ENCODE peak calls at places on chromosome 14, in seven cellular contexts. B is psoas muscle, J is mucosa of descending colon, U is DND-41, N is HepG2, L is lower lobe of right lung, Y is K562. O is an unnamed sample.

GRCh38 chr14:101761881-101762529 is 496 bp downstream of the PPP2R5C start:
- ATAC-seq in N (peak; percentile 6), U (peak; percentile 10), B (no peak), Y (peak; percentile 15), L (no peak), J (no peak), O (peak; percentile 14)

GRCh38 chr14:69670093-69670492 is 58.7 kb downstream of the SUSD6 start:
- ATAC-seq in L (no peak), B (peak; percentile 18), U (no peak), J (no peak), N (no peak), Y (no peak), O (no peak)

GRCh38 chr14:56650075-56650474 is 70.5 kb downstream of the TMEM260 start:
- ATAC-seq in J (no peak), B (no peak), N (no peak), L (no peak), Y (no peak), U (no peak), O (no peak)

GRCh38 chr14:56494167-56494566 is 85.4 kb upstream of the TMEM260 start:
- ATAC-seq in B (peak; percentile 51), N (no peak), Y (no peak), L (no peak), J (no peak), U (no peak), O (no peak)

GRCh38 chr14:74008843-74009499 is 10.1 kb downstream of the ENTPD5 start:
- ATAC-seq in Y (no peak), B (no peak), L (no peak), N (no peak), U (no peak), J (peak; percentile 70), O (no peak)

GRCh38 chr14:56333361-56334279 is 215.4 kb downstream of the PELI2 start:
- ATAC-seq in L (peak; percentile 69), B (peak; percentile 61), Y (peak; percentile 60), J (peak; percentile 90), U (peak; percentile 75), N (peak; percentile 79), O (peak; percentile 71)

GRCh38 chr14:91918159-91918883 is 29.2 kb downstream of the FBLN5 start:
- ATAC-seq in Y (no peak), J (peak; percentile 18), B (peak; percentile 28), N (no peak), U (no peak), L (peak; percentile 73), O (peak; percentile 72)

GRCh38 chr14:101851716-101852395 is 90.3 kb downstream of the PPP2R5C start:
- ATAC-seq in B (no peak), N (no peak), Y (no peak), L (peak; percentile 64), J (peak; percentile 10), U (no peak), O (peak; percentile 25)

GRCh38 chr14:77314043-77314442 is 6.6 kb downstream of the POMT2 start:
- ATAC-seq in B (peak; percentile 60), J (peak; percentile 81), Y (no peak), U (no peak), N (no peak), L (no peak), O (peak; percentile 34)

GRCh38 chr14:45066667-45067066 is 17.2 kb upstream of the PRPF39 start:
- ATAC-seq in B (no peak), N (no peak), Y (no peak), L (no peak), U (no peak), J (no peak), O (no peak)

GRCh38 chr14:24389266-24389855 is 9.4 kb upstream of the NYNRIN start:
- ATAC-seq in J (no peak), L (no peak), B (no peak), U (no peak), N (no peak), Y (peak; percentile 79), O (no peak)

GRCh38 chr14:92563359-92563758 is 49.8 kb downstream of the RIN3 start:
- ATAC-seq in Y (no peak), L (peak; percentile 74), J (peak; percentile 45), U (no peak), N (no peak), B (no peak), O (no peak)

GRCh38 chr14:67513631-67514108 is 19.4 kb upstream of the PLEKHH1 start:
- ATAC-seq in N (peak; percentile 63), J (peak; percentile 65), Y (no peak), B (no peak), L (no peak), U (no peak), O (no peak)

GRCh38 chr14:34277191-34277590 is 184.8 kb downstream of the SPTSSA start:
- ATAC-seq in Y (no peak), L (no peak), N (no peak), J (no peak), U (no peak), B (no peak), O (no peak)

GRCh38 chr14:47438650-47439140 is 236.7 kb downstream of the MDGA2 start:
- ATAC-seq in Y (no peak), B (no peak), J (no peak), N (no peak), L (no peak), U (no peak), O (no peak)

GRCh38 chr14:44866770-44867169 is 95.0 kb downstream of the KLHL28 start:
- ATAC-seq in N (no peak), Y (no peak), U (no peak), B (no peak), J (no peak), L (no peak), O (no peak)

GRCh38 chr14:92973265-92973797 is 50.4 kb downstream of the CHGA start:
- ATAC-seq in B (peak; percentile 54), Y (peak; percentile 83), U (no peak), J (peak; percentile 86), N (peak; percentile 71), L (peak; percentile 82), O (peak; percentile 86)

GRCh38 chr14:74636424-74637183 is 24.6 kb upstream of the LTBP2 start:
- ATAC-seq in U (no peak), N (peak; percentile 19), B (no peak), L (no peak), J (no peak), Y (no peak), O (no peak)

GRCh38 chr14:68947802-68948201 is 31.3 kb downstream of the ACTN1 start:
- ATAC-seq in J (peak; percentile 81), L (peak; percentile 31), N (no peak), B (peak; percentile 42), Y (peak; percentile 37), U (no peak), O (peak; percentile 64)

GRCh38 chr14:81162941-81163340 is 57.8 kb downstream of the GTF2A1 start:
- ATAC-seq in Y (peak; percentile 72), U (no peak), J (no peak), L (peak; percentile 53), N (no peak), B (no peak), O (no peak)

GRCh38 chr14:104346608-104347007 is 208.2 kb downstream of the KIF26A start:
- ATAC-seq in L (no peak), U (no peak), Y (no peak), N (no peak), J (no peak), B (no peak), O (no peak)

GRCh38 chr14:21087294-21088091 is 11.0 kb downstream of the ZNF219 start:
- ATAC-seq in N (no peak), Y (no peak), U (peak; percentile 83), J (peak; percentile 48), B (no peak), L (peak; percentile 34), O (peak; percentile 33)

GRCh38 chr14:56379956-56380355 is 199.6 kb upstream of the TMEM260 start:
- ATAC-seq in Y (no peak), B (peak; percentile 44), U (no peak), N (no peak), J (peak; percentile 27), L (peak; percentile 43), O (peak; percentile 78)

GRCh38 chr14:64170190-64170589 is 124.0 kb downstream of the ESR2 start:
- ATAC-seq in Y (no peak), N (no peak), B (no peak), L (no peak), J (peak; percentile 29), U (no peak), O (no peak)

GRCh38 chr14:50804181-50804721 is 26.7 kb downstream of the NIN start:
- ATAC-seq in J (no peak), Y (no peak), N (no peak), L (no peak), U (no peak), B (peak; percentile 53), O (peak; percentile 46)
- H3K4me3 ChIP-seq in J (no peak overlapping the region), Y (no peak overlapping the region), N (no peak overlapping the region), L (no peak overlapping the region), U (no peak overlapping the region), B (no peak overlapping the region), O (no peak overlapping the region)

GRCh38 chr14:89040438-89041244 is 216.2 kb downstream of the TTC8 start:
- ATAC-seq in N (peak; percentile 96), L (peak; percentile 94), U (peak; percentile 86), Y (peak; percentile 92), J (peak; percentile 89), B (peak; percentile 99), O (peak; percentile 97)
- H3K4me3 ChIP-seq in N (peak overlapping the region; percentile 76), L (peak overlapping the region; percentile 53), U (no peak overlapping the region), Y (no peak overlapping the region), J (no peak overlapping the region), B (peak overlapping the region; percentile 62), O (peak overlapping the region; percentile 16)

DNA sequence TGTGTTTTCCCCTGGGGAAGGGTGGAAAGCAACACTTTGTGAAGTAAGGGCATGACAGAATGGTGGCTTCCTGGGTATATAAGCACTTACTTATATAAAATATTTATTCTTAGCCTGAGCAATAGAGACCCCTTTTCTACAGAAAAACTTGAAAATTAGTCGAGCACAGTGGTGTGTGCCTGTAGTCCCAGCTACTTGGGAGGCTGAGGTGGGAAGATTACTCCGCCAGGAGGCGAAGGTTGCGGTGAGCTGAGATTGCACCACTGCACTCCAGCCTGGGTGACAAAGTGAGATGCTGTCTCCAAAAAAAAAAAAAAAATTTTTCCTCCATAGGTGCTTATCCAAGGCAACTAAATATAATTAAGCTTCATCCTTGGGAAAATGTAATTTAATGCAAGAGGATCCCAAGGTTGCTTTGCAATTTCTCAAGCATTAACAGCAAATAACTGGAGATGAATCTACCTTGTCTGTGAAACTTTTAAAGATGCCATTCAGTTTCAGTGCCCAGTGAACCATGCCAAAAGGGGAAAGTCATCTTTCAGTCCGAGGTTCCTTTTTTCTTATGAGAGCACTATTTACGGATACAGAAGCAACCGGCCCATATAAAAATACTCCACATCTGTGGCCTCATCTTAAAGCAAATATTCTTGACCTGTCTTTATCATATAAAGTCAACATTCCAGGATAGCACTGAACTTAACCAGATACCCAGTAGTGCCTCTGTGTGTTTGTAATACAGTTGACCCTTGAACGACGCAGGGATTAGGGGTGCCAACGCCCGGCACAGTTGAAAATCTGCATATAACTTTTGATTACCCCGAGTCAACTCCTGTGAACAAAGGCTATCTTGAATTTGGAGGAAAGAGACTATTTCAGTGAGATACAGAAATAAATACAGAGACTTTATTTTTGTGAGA is 209.2 kb downstream of the PCNX1 start:
- ATAC-seq in N (peak; percentile 93), J (peak; percentile 87), U (no peak), L (no peak), B (no peak), Y (no peak), O (no peak)
- H3K4me3 ChIP-seq in N (no peak overlapping the region), J (no peak overlapping the region), U (no peak overlapping the region), L (no peak overlapping the region), B (no peak overlapping the region), Y (no peak overlapping the region), O (no peak overlapping the region)

DNA sequence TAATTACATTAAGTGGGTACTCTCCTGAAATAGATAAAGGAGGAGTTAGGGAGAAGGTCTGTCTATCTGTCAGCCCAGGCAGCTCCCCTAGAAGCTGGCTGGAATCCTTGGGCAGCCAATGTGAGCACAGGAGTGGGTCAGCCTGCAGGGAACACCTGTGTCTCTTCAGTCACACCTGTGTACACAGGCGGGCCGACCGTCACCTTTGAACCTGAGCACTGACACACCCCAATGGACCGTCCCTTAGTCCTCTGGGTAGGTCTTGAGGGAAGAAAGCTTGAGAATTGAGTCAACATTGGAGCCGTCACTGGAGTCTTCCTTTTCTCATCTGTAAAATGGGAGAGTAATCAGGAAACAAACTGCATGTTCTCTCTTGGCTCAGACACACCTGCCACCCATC is 9.8 kb upstream of the GSC start:
- ATAC-seq in L (no peak), N (no peak), B (no peak), U (no peak), Y (no peak), J (peak; percentile 80), O (no peak)
- H3K4me3 ChIP-seq in L (no peak overlapping the region), N (no peak overlapping the region), B (no peak overlapping the region), U (no peak overlapping the region), Y (no peak overlapping the region), J (no peak overlapping the region), O (no peak overlapping the region)

O was measured in gastroesophageal sphincter.